ENCODE peak calls at places on chromosomes 7 and 10, in nine cellular contexts. K, G, D, B, P, S, M, Q and T are unnamed samples.

GRCh38 chr10:101389986-101390531 is 36.1 kb downstream of the BTRC start:
- DNase-seq in B (no peak), Q (no peak), D (no peak), P (no peak), M (no peak), G (no peak), S (no peak), K (no peak), T (no peak)

GRCh38 chr7:11294965-11295364 is 321.3 kb downstream of the PHF14 start:
- DNase-seq in K (no peak), B (no peak), G (no peak), Q (no peak), P (no peak), M (no peak), S (no peak), D (no peak), T (no peak)

GRCh38 chr10:52213511-52213831 is 100.6 kb upstream of the DKK1 start:
- DNase-seq in M (no peak), G (no peak), B (no peak), Q (peak), D (no peak), S (no peak), P (no peak), K (peak), T (no peak)

GRCh38 chr10:73629165-73629564 is 12.1 kb downstream of the MYOZ1 start:
- DNase-seq in P (no peak), K (no peak), D (no peak), S (no peak), B (no peak), M (no peak), Q (no peak), G (no peak), T (no peak)

GRCh38 chr10:5343561-5343960 is 21.2 kb upstream of the UCN3 start:
- DNase-seq in S (no peak), G (no peak), K (no peak), B (no peak), P (no peak), M (no peak), Q (peak), D (no peak), T (no peak)

GRCh38 chr7:155837126-155837479 is 24.8 kb upstream of the SHH start:
- DNase-seq in B (no peak), M (no peak), G (no peak), D (no peak), Q (no peak), S (no peak), K (no peak), P (no peak), T (no peak)

GRCh38 chr7:25967278-25968204 is 184.5 kb upstream of the NFE2L3 start:
- DNase-seq in B (no peak), G (no peak), P (no peak), M (no peak), D (no peak), Q (no peak), S (no peak), K (no peak), T (no peak)

GRCh38 chr10:124116771-124117510 is 23.5 kb upstream of the CHST15 start:
- DNase-seq in P (no peak), S (no peak), D (no peak), Q (no peak), G (no peak), K (no peak), M (no peak), B (no peak), T (no peak)

GRCh38 chr7:2800923-2801682 is 43.0 kb downstream of the GNA12 start:
- DNase-seq in Q (no peak), D (no peak), G (peak), P (peak), K (peak), M (no peak), S (peak), B (no peak), T (peak)

GRCh38 chr7:158078161-158078910 is 509.3 kb downstream of the PTPRN2 start:
- DNase-seq in K (no peak), Q (no peak), D (no peak), G (no peak), P (no peak), M (no peak), B (no peak), S (no peak), T (no peak)

GRCh38 chr10:128908109-128908898 is 558.7 kb upstream of the MGMT start:
- DNase-seq in S (no peak), D (no peak), M (no peak), K (no peak), Q (no peak), B (no peak), G (no peak), P (no peak), T (no peak)

GRCh38 chr10:546971-547590 is 142.4 kb downstream of the DIP2C start:
- DNase-seq in B (no peak), G (peak), Q (no peak), P (no peak), K (no peak), S (no peak), D (no peak), M (peak), T (no peak)

GRCh38 chr7:1466524-1467271 is 7.4 kb upstream of the MICALL2 start:
- DNase-seq in P (peak), D (no peak), Q (peak), K (peak), S (no peak), M (peak), G (peak), B (peak), T (peak)

GRCh38 chr10:16948335-16948734 is 131.1 kb upstream of the RSU1 start:
- DNase-seq in K (no peak), D (no peak), G (no peak), M (no peak), B (no peak), P (no peak), Q (no peak), S (no peak), T (no peak)

GRCh38 chr7:116616555-116617059 is 55.4 kb upstream of the MET start:
- DNase-seq in M (no peak), B (no peak), K (no peak), P (no peak), S (no peak), G (no peak), D (no peak), Q (peak), T (no peak)

GRCh38 chr10:113565364-113565763 is 12.5 kb downstream of the HABP2 start:
- DNase-seq in K (no peak), G (no peak), M (no peak), Q (peak), P (no peak), B (no peak), S (no peak), D (no peak), T (no peak)

GRCh38 chr10:73263948-73264347 is 11.5 kb upstream of the MRPS16 start:
- DNase-seq in Q (peak), M (no peak), G (no peak), B (peak), P (no peak), S (peak), D (no peak), K (no peak), T (no peak)

GRCh38 chr10:48444266-48444665 is 137.8 kb downstream of the MAPK8 start:
- DNase-seq in K (peak), B (no peak), G (no peak), P (no peak), S (peak), D (no peak), M (no peak), Q (peak), T (no peak)

GRCh38 chr7:123987445-123987844 is 45.4 kb downstream of the TMEM229A start:
- DNase-seq in B (no peak), Q (no peak), P (no peak), M (no peak), S (no peak), G (no peak), K (no peak), D (no peak), T (no peak)

GRCh38 chr10:50501478-50501877 is 122.3 kb downstream of the SGMS1 start:
- DNase-seq in B (no peak), S (peak), P (no peak), G (no peak), D (no peak), Q (peak), M (no peak), K (no peak), T (no peak)

GRCh38 chr7:18320971-18321567 is 174.5 kb upstream of the HDAC9 start:
- DNase-seq in D (no peak), Q (peak), K (peak), S (peak), P (no peak), B (peak), G (peak), M (no peak), T (no peak)

GRCh38 chr10:79434816-79435215 is 10.6 kb downstream of the ZCCHC24 start:
- DNase-seq in M (no peak), Q (peak), D (no peak), K (peak), G (no peak), P (peak), S (no peak), B (no peak), T (no peak)

GRCh38 chr10:133489816-133490588 is 36.3 kb downstream of the SCART1 start:
- DNase-seq in G (no peak), B (no peak), Q (no peak), P (no peak), M (no peak), S (no peak), K (no peak), D (no peak), T (no peak)

GRCh38 chr7:44750921-44751571 is 2.4 kb downstream of the ZMIZ2 start:
- DNase-seq in G (peak), Q (peak), D (peak), K (no peak), B (no peak), P (peak), M (no peak), S (no peak), T (no peak)

GRCh38 chr7:138935438-138936079 is 45.6 kb downstream of the KIAA1549 start:
- DNase-seq in B (peak), G (peak), P (no peak), K (peak), Q (peak), M (no peak), S (peak), D (no peak), T (no peak)

GRCh38 chr7:106376026-106376799 is 91.4 kb upstream of the NAMPT start:
- DNase-seq in D (no peak), B (no peak), M (no peak), K (no peak), S (no peak), P (no peak), G (no peak), Q (no peak), T (no peak)